ENCODE peak calls at places on chromosomes 6 and 20, in four cellular contexts. V, R, C and H are unnamed samples.

GRCh38 chr6:39037707-39038106 is 10.9 kb upstream of the GLP1R start:
- DNase-seq in V (no peak), R (no peak), C (no peak), H (no peak)

GRCh38 chr6:151263967-151264366 is 24.2 kb downstream of the AKAP12 start:
- DNase-seq in V (peak; percentile 54), R (no peak), C (no peak), H (peak; percentile 58)

GRCh38 chr6:4828187-4828698 is 52.0 kb downstream of the CDYL start:
- DNase-seq in V (no peak), R (no peak), C (no peak), H (no peak)

GRCh38 chr6:32170294-32170693 is 5.6 kb downstream of the AGPAT1 start:
- DNase-seq in V (no peak), R (no peak), C (no peak), H (no peak)

GRCh38 chr20:5511930-5512329 is 195.2 kb upstream of the PROKR2 start:
- DNase-seq in V (no peak), R (no peak), C (no peak), H (no peak)

GRCh38 chr6:105209950-105210706 is 30.3 kb upstream of the POPDC3 start:
- DNase-seq in V (no peak), R (no peak), C (peak; percentile 7), H (no peak)

GRCh38 chr6:80991316-80991715 is 761.2 kb downstream of the TENT5A start:
- DNase-seq in V (no peak), R (no peak), C (no peak), H (no peak)

GRCh38 chr6:135983093-135983492 is 131.6 kb downstream of the PDE7B start:
- DNase-seq in V (no peak), R (no peak), C (no peak), H (no peak)

GRCh38 chr6:136609878-136610706 is 59.9 kb upstream of the MAP7 start:
- DNase-seq in V (peak; percentile 40), R (no peak), C (no peak), H (peak; percentile 81)

GRCh38 chr6:157268835-157269234 is 54.5 kb downstream of the TMEM242 start:
- DNase-seq in V (no peak), R (no peak), C (no peak), H (no peak)

GRCh38 chr6:48664850-48665249 is 553.9 kb upstream of the PTCHD4 start:
- DNase-seq in V (no peak), R (no peak), C (no peak), H (no peak)

GRCh38 chr20:46539113-46539512 is 11.3 kb downstream of the OCSTAMP start:
- DNase-seq in V (no peak), R (no peak), C (no peak), H (no peak)

GRCh38 chr6:40042232-40042631 is 108.0 kb upstream of the MOCS1 start:
- DNase-seq in V (no peak), R (no peak), C (no peak), H (no peak)

GRCh38 chr6:87789198-87789899 is 87.3 kb upstream of the AKIRIN2 start:
- DNase-seq in V (no peak), R (no peak), C (no peak), H (no peak)

GRCh38 chr6:45504947-45505346 is 127.2 kb upstream of the SUPT3H start:
- DNase-seq in V (no peak), R (no peak), C (peak; percentile 49), H (no peak)

GRCh38 chr6:24935753-24936152 is at the start of gene RIPOR2:
- DNase-seq in V (no peak), R (peak; percentile 88), C (peak; percentile 22), H (no peak)

DNA sequence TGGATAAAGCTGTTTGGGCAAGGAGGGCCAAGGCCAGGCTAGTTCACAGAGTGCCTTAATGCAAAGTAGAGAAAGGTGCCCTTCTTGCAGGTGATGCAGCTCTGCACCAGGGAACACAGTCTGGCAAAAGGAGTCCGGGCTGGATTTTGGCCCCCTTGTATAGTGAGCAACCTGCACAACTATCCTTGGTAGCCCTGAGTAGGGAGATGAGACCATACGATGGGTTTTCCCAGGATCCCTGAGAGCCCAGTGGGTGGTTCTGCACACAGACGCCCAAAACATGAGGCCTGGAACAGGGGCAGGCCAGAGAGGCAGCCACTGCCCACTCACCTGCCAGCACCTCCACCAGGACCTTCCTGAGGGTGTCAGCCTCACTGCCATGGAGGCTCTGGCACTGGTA is 2.0 kb downstream of the TREM2 start:
- DNase-seq in V (no peak), R (no peak), C (no peak), H (no peak)
- H3K27me3 ChIP-seq in V (no peaks in the 10 kb centered on the region), R (no peaks in the 10 kb centered on the region), C (no peaks in the 10 kb centered on the region), H (no peaks in the 10 kb centered on the region)

GRCh38 chr20:17612287-17612974 is 42.6 kb downstream of the DSTN start:
- DNase-seq in V (no peak), R (peak; percentile 71), C (no peak), H (no peak)
- H3K36me3 ChIP-seq in V (peaks cover 26% of the 10 kb centered on the region), R (no peaks in the 10 kb centered on the region), C (peaks cover 22% of the 10 kb centered on the region), H (no peaks in the 10 kb centered on the region)

GRCh38 chr20:22452442-22453011 is 131.8 kb downstream of the FOXA2 start:
- DNase-seq in V (no peak), R (no peak), C (no peak), H (no peak)
- H3K27me3 ChIP-seq in V (peaks cover 2% of the 10 kb centered on the region), R (no peaks in the 10 kb centered on the region), C (peaks cover 61% of the 10 kb centered on the region), H (no peaks in the 10 kb centered on the region)

DNA sequence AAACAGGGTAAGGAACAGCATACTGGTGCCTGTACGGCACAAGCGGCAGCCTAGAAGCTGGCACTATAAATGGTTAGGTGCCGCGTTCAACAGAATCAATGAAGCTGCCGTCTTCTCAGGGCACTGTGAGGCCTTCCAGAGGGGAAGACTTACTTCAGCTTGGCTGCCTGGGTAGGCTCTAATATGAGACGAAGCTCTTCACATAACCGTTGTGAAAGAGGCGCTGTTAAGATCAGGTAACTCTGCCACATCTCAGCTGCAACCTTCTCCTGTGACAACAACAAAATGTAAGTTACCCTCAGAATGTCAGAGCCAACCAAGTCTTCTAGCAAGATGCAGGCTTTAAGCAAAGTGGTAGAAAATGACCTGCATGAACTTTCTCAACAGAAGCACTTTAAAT is 12.0 kb upstream of the LYRM2 start:
- DNase-seq in V (no peak), R (no peak), C (no peak), H (no peak)
- H3K36me3 ChIP-seq in V (peaks cover 97% of the 10 kb centered on the region), R (peaks cover 39% of the 10 kb centered on the region), C (peaks cover 72% of the 10 kb centered on the region), H (no peaks in the 10 kb centered on the region)

GRCh38 chr6:69665437-69665836 is 131.4 kb downstream of the LMBRD1 start:
- DNase-seq in V (no peak), R (no peak), C (no peak), H (no peak)
- H3K27me3 ChIP-seq in V (no peaks in the 10 kb centered on the region), R (no peaks in the 10 kb centered on the region), C (no peaks in the 10 kb centered on the region), H (no peaks in the 10 kb centered on the region)

GRCh38 chr6:44397424-44398169 is 10.1 kb downstream of the CDC5L start:
- DNase-seq in V (no peak), R (no peak), C (no peak), H (no peak)
- H3K36me3 ChIP-seq in V (peaks cover 72% of the 10 kb centered on the region), R (peaks cover 40% of the 10 kb centered on the region), C (peaks cover 57% of the 10 kb centered on the region), H (no peaks in the 10 kb centered on the region)